ENCODE peak calls at places on chromosomes 1 and 21, in five cellular contexts. V is cardiac muscle cell, F is A172, Z is NCI-H1694 treated with DMSO at 0.1 percent for 48 hours, D is D721Med. A is an unnamed sample.

GRCh38 chr1:2525896-2526823 is at the start of gene PANK4:
- DNase-seq in V (peak), F (peak), Z (peak), D (peak), A (peak)

GRCh38 chr1:63327417-63328139 is 5.2 kb downstream of the FOXD3 start:
- DNase-seq in V (peak), F (peak), Z (peak), D (no peak), A (no peak)

GRCh38 chr21:39637197-39637970 is 24.6 kb downstream of the B3GALT5 start:
- DNase-seq in V (no peak), F (no peak), Z (no peak), D (no peak), A (no peak)

GRCh38 chr1:89725016-89725380 is 92.1 kb downstream of the LRRC8C start:
- DNase-seq in V (no peak), F (peak), Z (no peak), D (no peak), A (peak)

GRCh38 chr1:10537082-10537766 is 62.5 kb downstream of the PEX14 start:
- DNase-seq in V (no peak), F (no peak), Z (no peak), D (peak), A (no peak)

GRCh38 chr1:215417122-215417521 is 150.0 kb upstream of the KCTD3 start:
- DNase-seq in V (no peak), F (no peak), Z (no peak), D (no peak), A (no peak)

GRCh38 chr1:71745326-71745725 is 537.0 kb downstream of the NEGR1 start:
- DNase-seq in V (no peak), F (no peak), Z (no peak), D (no peak), A (no peak)

GRCh38 chr21:45443595-45444181 is 38.7 kb downstream of the COL18A1 start:
- DNase-seq in V (no peak), F (no peak), Z (no peak), D (no peak), A (no peak)

GRCh38 chr1:23916209-23917131 is 3.3 kb upstream of the CNR2 start:
- DNase-seq in V (peak), F (peak), Z (peak), D (peak), A (peak)

GRCh38 chr1:204150702-204151561 is 912 bp downstream of the ETNK2 start:
- DNase-seq in V (no peak), F (no peak), Z (no peak), D (no peak), A (no peak)